ENCODE peak calls at places on chromosomes 7 and 10, in six cellular contexts. O, F, P, Z, I and H are unnamed samples.

GRCh38 chr10:75396861-75397570 is 4.5 kb downstream of the ZNF503 start:
- DNase-seq in O (peak; percentile 91), I (no peak), P (peak; percentile 72), Z (no peak), F (peak; percentile 71), H (peak; percentile 62)

GRCh38 chr10:58653139-58653538 is 140.5 kb downstream of the BICC1 start:
- DNase-seq in P (peak; percentile 28), Z (no peak), I (no peak), O (no peak), F (no peak), H (no peak)

GRCh38 chr10:76026176-76026771 is 594.9 kb downstream of the LRMDA start:
- DNase-seq in P (no peak), O (no peak), F (no peak), I (no peak), Z (no peak), H (no peak)

GRCh38 chr10:108709927-108710722 is 1213.2 kb downstream of the XPNPEP1 start:
- DNase-seq in Z (no peak), F (no peak), I (no peak), P (no peak), O (no peak), H (no peak)

GRCh38 chr10:12796431-12797185 is 204.9 kb downstream of the CCDC3 start:
- DNase-seq in I (no peak), Z (no peak), F (no peak), O (no peak), P (no peak), H (no peak)

GRCh38 chr7:41247128-41247865 is 455.6 kb downstream of the INHBA start:
- DNase-seq in P (no peak), Z (no peak), I (no peak), F (no peak), O (no peak), H (no peak)

GRCh38 chr10:76036410-76036940 is 605.1 kb downstream of the LRMDA start:
- DNase-seq in I (peak; percentile 5), P (peak; percentile 87), Z (peak; percentile 37), F (peak; percentile 87), O (peak; percentile 80), H (peak; percentile 77)

GRCh38 chr7:118735436-118735835 is 510.9 kb downstream of the ANKRD7 start:
- DNase-seq in F (no peak), I (no peak), O (no peak), P (no peak), Z (no peak), H (no peak)

GRCh38 chr10:132158122-132158741 is 28.5 kb upstream of the DPYSL4 start:
- DNase-seq in O (peak; percentile 88), Z (peak; percentile 66), F (peak; percentile 40), P (no peak), I (peak; percentile 40), H (peak; percentile 2)

GRCh38 chr10:125144693-125145623 is 15.4 kb downstream of the CTBP2 start:
- DNase-seq in P (peak; percentile 70), F (peak; percentile 72), O (peak; percentile 83), I (no peak), Z (no peak), H (no peak)